ENCODE peak calls at places on chromosomes 11 and 22, in five cellular contexts. V is PC-3, X is HepG2, N is Peyer's patch, U is neuronal stem cell. M is an unnamed sample.
A peak's percentile ranks its signal among the peaks of the same experiment; 100 is the strongest.

GRCh38 chr11:119384332-119384731 is 2.8 kb upstream of the USP2 start:
- DNase-seq in U (no peak), X (no peak), V (no peak), N (no peak), M (no peak)

GRCh38 chr11:64560139-64560771 is 30.8 kb upstream of the SLC22A12 start:
- DNase-seq in V (no peak), N (peak; percentile 34), U (no peak), X (no peak), M (no peak)

GRCh38 chr22:41239443-41240128 is 1.1 kb downstream of the CHADL start:
- DNase-seq in N (no peak), X (no peak), U (no peak), V (no peak), M (peak; percentile 10)

GRCh38 chr22:27094633-27095308 is 437.4 kb downstream of the MIAT start:
- DNase-seq in X (no peak), V (no peak), U (no peak), N (no peak), M (no peak)

GRCh38 chr11:95456704-95457491 is 225.9 kb upstream of the SESN3 start:
- DNase-seq in V (no peak), U (no peak), X (no peak), N (no peak), M (no peak)

GRCh38 chr22:46568102-46568809 is 30.8 kb upstream of the CELSR1 start:
- DNase-seq in N (peak; percentile 45), U (no peak), X (no peak), V (no peak), M (no peak)

GRCh38 chr11:30860970-30861369 is 274.8 kb upstream of the MPPED2 start:
- DNase-seq in N (no peak), X (no peak), U (peak; percentile 23), V (no peak), M (no peak)

GRCh38 chr11:75796091-75796435 is 18.9 kb upstream of the UVRAG start:
- DNase-seq in N (no peak), U (no peak), X (no peak), V (peak; percentile 31), M (no peak)

GRCh38 chr11:94954753-94955152 is 18.6 kb downstream of the CWC15 start:
- DNase-seq in U (no peak), X (no peak), V (no peak), N (no peak), M (no peak)

GRCh38 chr11:115145316-115145715 is 358.9 kb downstream of the CADM1 start:
- DNase-seq in V (no peak), U (no peak), X (no peak), N (no peak), M (no peak)

GRCh38 chr11:120959189-120959588 is 64.7 kb upstream of the TBCEL start:
- DNase-seq in X (no peak), N (no peak), V (peak; percentile 22), U (no peak), M (no peak)

GRCh38 chr22:42676059-42676607 is 26.9 kb upstream of the CYB5R3 start:
- DNase-seq in X (no peak), U (no peak), N (no peak), V (no peak), M (no peak)

GRCh38 chr11:45662665-45663485 is 2.5 kb downstream of the CHST1 start:
- DNase-seq in N (no peak), X (peak; percentile 20), V (peak; percentile 4), U (no peak), M (no peak)

GRCh38 chr11:130452171-130452570 is 3.7 kb downstream of the ADAMTS15 start:
- DNase-seq in N (no peak), V (no peak), U (no peak), X (no peak), M (no peak)
- H3K4me3 ChIP-seq in N (no peak overlapping the region), V (peak overlapping the region; percentile 94), U (no peak overlapping the region), X (no peak overlapping the region), M (no peak overlapping the region)

DNA sequence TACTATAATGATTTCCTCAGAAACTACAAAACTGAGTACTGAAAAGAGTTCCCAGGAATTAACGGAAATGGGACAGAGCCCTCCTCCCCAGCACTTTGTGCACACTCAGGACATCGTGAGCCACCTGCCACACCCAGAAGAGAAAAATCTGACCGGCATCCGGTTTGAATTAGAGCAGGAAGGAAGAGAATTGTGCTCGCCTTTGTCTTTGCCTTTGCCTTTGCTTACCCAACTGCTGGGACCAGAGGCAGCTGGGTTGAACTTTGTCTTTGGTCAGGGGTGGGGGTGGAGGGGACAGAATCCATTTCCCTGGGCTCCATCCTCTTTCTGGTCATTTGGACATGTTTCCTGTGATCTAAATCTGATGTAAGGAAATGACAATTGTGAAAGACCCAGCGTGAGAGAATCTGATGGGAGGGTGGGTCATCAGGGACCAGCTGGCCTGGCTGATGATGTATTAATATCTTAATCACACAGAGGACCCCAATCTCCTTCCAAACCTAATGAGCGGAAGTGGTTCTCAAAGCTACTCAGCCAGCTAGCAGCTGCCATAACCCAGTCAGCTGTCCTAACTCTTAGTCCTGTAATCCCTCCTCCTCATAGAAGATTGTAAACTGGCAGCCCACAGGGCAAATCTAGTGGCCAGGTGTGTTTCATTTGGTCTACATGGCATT is 1.1 kb upstream of the LIMK2 start:
- DNase-seq in X (peak; percentile 93), U (no peak), N (no peak), V (no peak), M (no peak)
- H3K4me3 ChIP-seq in X (no peak overlapping the region), U (no peak overlapping the region), N (no peak overlapping the region), V (no peak overlapping the region), M (peak overlapping the region; percentile 20)

GRCh38 chr11:117528061-117528780 is 200.6 kb downstream of the CEP164 start:
- DNase-seq in U (no peak), V (no peak), X (no peak), N (no peak), M (no peak)

GRCh38 chr11:117523680-117524079 is 196.0 kb downstream of the CEP164 start:
- DNase-seq in U (no peak), X (no peak), V (peak; percentile 12), N (no peak), M (no peak)

GRCh38 chr11:117524784-117525183 is 197.1 kb downstream of the CEP164 start:
- DNase-seq in X (no peak), U (no peak), N (no peak), V (no peak), M (no peak)

GRCh38 chr11:117521974-117522373 is 194.3 kb downstream of the CEP164 start:
- DNase-seq in N (no peak), V (no peak), X (no peak), U (no peak), M (no peak)

GRCh38 chr11:117525866-117526265 is 198.2 kb downstream of the CEP164 start:
- DNase-seq in V (no peak), U (no peak), X (no peak), N (no peak), M (no peak)
- H3K4me3 ChIP-seq in V (no peak overlapping the region), U (no peak overlapping the region), X (no peak overlapping the region), N (no peak overlapping the region), M (no peak overlapping the region)

GRCh38 chr11:2269601-2270321 is 627 bp downstream of the ASCL2 start:
- DNase-seq in U (no peak), N (peak; percentile 79), X (no peak), V (peak; percentile 24), M (peak; percentile 34)
- H3K4me3 ChIP-seq in U (peak overlapping the region; percentile 58), N (peak overlapping the region; percentile 65), X (peak overlapping the region; percentile 61), V (peak overlapping the region; percentile 72), M (peak overlapping the region; percentile 43)

DNA sequence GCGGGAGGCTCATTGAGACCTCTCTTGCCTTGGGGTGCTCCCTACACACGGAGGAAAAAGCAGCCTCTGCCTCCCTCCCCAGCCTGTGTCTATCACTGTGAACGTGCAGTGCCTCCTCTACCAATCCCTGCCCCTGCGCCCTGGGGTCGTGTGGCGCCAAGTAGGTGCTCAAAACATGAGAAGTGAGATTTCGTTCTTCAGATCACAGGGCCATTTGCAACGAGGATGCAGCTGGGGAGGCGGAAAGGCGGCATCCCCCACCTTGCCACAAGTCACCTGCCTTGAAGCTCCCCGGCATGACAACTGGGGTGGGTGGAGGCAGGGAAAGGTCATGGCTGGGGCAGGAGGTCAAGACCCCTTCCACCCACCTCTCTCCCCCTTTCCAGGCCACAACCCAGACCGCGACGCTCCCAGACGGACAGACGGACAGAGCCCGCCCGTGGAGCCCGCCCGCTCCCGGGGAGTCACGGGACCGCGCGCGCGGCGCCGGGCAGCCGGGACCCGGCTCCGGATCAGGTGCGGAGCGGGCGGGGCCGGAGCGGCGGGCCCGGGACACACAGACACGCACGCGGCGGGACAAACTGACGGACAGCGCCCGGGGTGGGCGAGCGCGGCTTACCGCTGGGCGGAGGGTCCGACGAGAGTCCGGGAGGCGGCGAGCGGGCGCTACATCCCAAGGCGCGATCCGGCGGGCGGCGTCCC is 487 bp downstream of the KCNJ4 start:
- DNase-seq in X (no peak), N (no peak), U (no peak), V (no peak), M (peak; percentile 34)
- H3K4me3 ChIP-seq in X (peak overlapping the region; percentile 10), N (peak overlapping the region; percentile 53), U (peak overlapping the region; percentile 83), V (no peak overlapping the region), M (peak overlapping the region; percentile 33)

DNA sequence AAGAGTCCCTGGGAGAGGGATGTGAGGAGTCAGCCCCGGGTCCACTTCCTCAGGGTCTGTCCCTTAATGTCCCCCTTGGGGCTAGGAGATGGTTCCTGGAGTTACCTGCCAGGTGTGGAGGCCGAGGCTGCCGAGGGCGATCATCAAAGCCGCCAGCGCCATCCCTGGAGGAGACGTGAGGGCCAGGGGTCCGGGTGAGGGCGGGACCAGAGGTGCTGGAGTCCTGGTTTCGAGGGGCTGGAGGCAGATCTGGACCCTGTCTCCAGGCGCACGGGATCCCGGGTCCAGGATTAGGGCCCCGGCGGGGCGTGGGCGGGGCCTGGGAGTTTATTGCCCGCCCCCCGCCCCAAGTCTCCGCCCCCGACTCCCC is at the start of gene ART5:
- DNase-seq in U (no peak), V (no peak), X (no peak), N (no peak), M (no peak)
- H3K4me3 ChIP-seq in U (peak within 1 kb of the TSS; percentile 85), V (peak within 1 kb of the TSS; percentile 64), X (peak within 1 kb of the TSS; percentile 42), N (peak within 1 kb of the TSS; percentile 60), M (peak within 1 kb of the TSS; percentile 57)

GRCh38 chr22:37520754-37521153 is 1.5 kb upstream of the CARD10 start:
- DNase-seq in V (no peak), X (no peak), U (no peak), N (peak; percentile 49), M (no peak)

GRCh38 chr22:37519268-37520195 is at the start of gene CARD10:
- DNase-seq in U (peak; percentile 30), X (no peak), N (peak; percentile 85), V (peak; percentile 51), M (no peak)

GRCh38 chr22:37517826-37518450 is 1.3 kb downstream of the CARD10 start:
- DNase-seq in U (no peak), N (peak; percentile 48), V (no peak), X (no peak), M (no peak)

GRCh38 chr22:37516456-37516855 is 2.8 kb downstream of the CARD10 start:
- DNase-seq in U (no peak), V (no peak), X (no peak), N (no peak), M (no peak)

GRCh38 chr22:37518509-37519267 is 527 bp downstream of the CARD10 start:
- DNase-seq in X (no peak), N (peak; percentile 79), U (no peak), V (no peak), M (no peak)
- H3K4me3 ChIP-seq in X (peak overlapping the region; percentile 85), N (peak overlapping the region; percentile 92), U (peak overlapping the region; percentile 88), V (peak overlapping the region; percentile 81), M (no peak overlapping the region)